ENCODE peak calls at places on chromosomes 2 and 18, in six cellular contexts. L is stomach, R is ovary, S is tibial artery, D is thyroid gland, W is adrenal gland. I is an unnamed sample.

GRCh38 chr18:32093106-32093511 is 1.4 kb downstream of the RNF138 start:
- DNase-seq in L (peak), R (peak), S (peak), D (peak), W (peak), I (peak)

GRCh38 chr2:28665041-28665704 is 86.5 kb upstream of the PPP1CB start:
- DNase-seq in L (peak), R (peak), S (peak), D (peak), W (peak), I (no peak)

GRCh38 chr2:9013403-9013802 is 9.9 kb upstream of the MBOAT2 start:
- DNase-seq in L (no peak), R (no peak), S (no peak), D (no peak), W (no peak), I (no peak)

GRCh38 chr2:217559084-217559483 is 443.7 kb downstream of the TNS1 start:
- DNase-seq in L (no peak), R (no peak), S (no peak), D (no peak), W (no peak), I (no peak)

GRCh38 chr18:46917808-46918600 is 602 bp downstream of the KATNAL2 start:
- DNase-seq in L (no peak), R (peak), S (peak), D (peak), W (peak), I (no peak)

GRCh38 chr2:15748736-15749323 is 157.2 kb downstream of the DDX1 start:
- DNase-seq in L (peak), R (no peak), S (no peak), D (peak), W (peak), I (peak)

GRCh38 chr18:23588836-23589560 is 2.7 kb upstream of the NPC1 start:
- DNase-seq in L (no peak), R (no peak), S (no peak), D (no peak), W (no peak), I (no peak)

GRCh38 chr2:63189026-63189425 is 138.4 kb downstream of the OTX1 start:
- DNase-seq in L (no peak), R (no peak), S (no peak), D (no peak), W (peak), I (peak)

GRCh38 chr2:139067072-139067471 is 286.9 kb upstream of the NXPH2 start:
- DNase-seq in L (no peak), R (no peak), S (no peak), D (no peak), W (no peak), I (no peak)

GRCh38 chr2:88690591-88691338 is 708 bp upstream of the RPIA start:
- DNase-seq in L (peak), R (no peak), S (peak), D (peak), W (peak), I (no peak)

GRCh38 chr2:150091896-150092295 is 395.6 kb downstream of the RND3 start:
- DNase-seq in L (no peak), R (no peak), S (no peak), D (no peak), W (no peak), I (no peak)

GRCh38 chr2:128039535-128039934 is 11.7 kb upstream of the SAP130 start:
- DNase-seq in L (no peak), R (no peak), S (no peak), D (no peak), W (no peak), I (no peak)

GRCh38 chr2:169775765-169776482 is 22.7 kb upstream of the SSB start:
- DNase-seq in L (no peak), R (no peak), S (no peak), D (peak), W (no peak), I (no peak)

GRCh38 chr2:120647487-120647886 is 88.2 kb upstream of the GLI2 start:
- DNase-seq in L (no peak), R (no peak), S (no peak), D (no peak), W (no peak), I (no peak)

GRCh38 chr2:127422631-127423475 is 4.6 kb downstream of the PROC start:
- DNase-seq in L (peak), R (no peak), S (no peak), D (peak), W (no peak), I (no peak)

GRCh38 chr2:196914867-196915465 is 11.5 kb downstream of the PGAP1 start:
- DNase-seq in L (no peak), R (no peak), S (no peak), D (no peak), W (no peak), I (no peak)

GRCh38 chr2:95526360-95527341 is 42.1 kb upstream of the TRIM43B start:
- DNase-seq in L (peak), R (peak), S (peak), D (peak), W (peak), I (no peak)
- TF ChIP-seq CTCF in L (no peak), R (no peak), S (no peak), D (peak), W (no peak), I (no peak)

GRCh38 chr2:105519516-105519915 is 120.7 kb upstream of the FHL2 start:
- DNase-seq in L (no peak), R (no peak), S (no peak), D (no peak), W (no peak), I (no peak)
- TF ChIP-seq CTCF in L (no peak), R (no peak), S (no peak), D (no peak), W (no peak), I (no peak)

DNA sequence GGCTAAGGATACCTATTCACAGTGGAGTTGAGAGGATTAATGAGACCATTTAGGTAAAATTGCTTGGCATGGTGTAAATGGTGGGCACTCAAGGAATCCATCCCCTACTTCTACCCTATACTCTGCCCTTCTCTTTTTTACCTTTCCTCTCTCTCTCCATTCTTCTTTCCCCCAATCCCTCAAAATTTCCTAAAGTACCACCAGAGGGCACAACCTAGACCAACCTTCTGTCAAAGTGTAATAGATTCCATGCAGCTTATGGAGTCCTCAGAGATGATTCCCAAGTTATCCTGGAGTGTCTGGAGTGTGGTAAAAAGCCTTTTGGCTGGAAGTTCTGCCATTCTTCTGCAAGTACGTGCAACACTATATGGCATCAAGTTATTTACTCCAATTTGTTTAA is 33.0 kb upstream of the CCDC195 start:
- DNase-seq in L (no peak), R (no peak), S (no peak), D (no peak), W (no peak), I (no peak)
- TF ChIP-seq CTCF in L (no peak), R (no peak), S (no peak), D (peak), W (peak), I (peak)

DNA sequence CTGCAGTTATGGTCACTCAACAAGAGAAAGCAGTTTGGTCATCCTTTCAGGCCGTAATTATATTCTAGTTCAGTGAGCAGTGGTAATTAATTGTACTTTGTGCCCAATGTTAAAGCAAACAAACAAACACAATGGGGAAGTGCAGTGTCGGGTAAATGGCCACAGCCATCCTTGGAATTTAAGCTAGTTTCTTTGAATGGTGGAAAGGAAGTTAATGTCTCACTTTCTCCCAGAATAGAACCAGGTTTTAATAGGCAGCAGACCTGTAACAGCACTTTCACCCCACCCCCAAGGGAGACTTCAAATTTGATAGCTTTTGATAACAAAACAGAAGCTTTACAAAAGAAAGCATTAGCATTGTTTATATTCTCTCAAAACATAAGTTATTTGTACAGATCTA is 19.9 kb upstream of the ITGAV start:
- DNase-seq in L (no peak), R (no peak), S (no peak), D (peak), W (no peak), I (no peak)
- TF ChIP-seq CTCF in L (no peak), R (no peak), S (no peak), D (no peak), W (no peak), I (no peak)

GRCh38 chr2:113085542-113085941 is 17.8 kb downstream of the IL1F10 start:
- DNase-seq in L (no peak), R (no peak), S (no peak), D (no peak), W (no peak), I (no peak)

GRCh38 chr2:113083311-113083710 is 15.5 kb downstream of the IL1F10 start:
- DNase-seq in L (no peak), R (no peak), S (no peak), D (no peak), W (peak), I (no peak)

GRCh38 chr2:113081458-113082210 is 13.9 kb downstream of the IL1F10 start:
- DNase-seq in L (no peak), R (no peak), S (no peak), D (no peak), W (no peak), I (no peak)

GRCh38 chr2:113088173-113088992 is 20.6 kb downstream of the IL1F10 start:
- DNase-seq in L (no peak), R (no peak), S (no peak), D (peak), W (no peak), I (no peak)

DNA sequence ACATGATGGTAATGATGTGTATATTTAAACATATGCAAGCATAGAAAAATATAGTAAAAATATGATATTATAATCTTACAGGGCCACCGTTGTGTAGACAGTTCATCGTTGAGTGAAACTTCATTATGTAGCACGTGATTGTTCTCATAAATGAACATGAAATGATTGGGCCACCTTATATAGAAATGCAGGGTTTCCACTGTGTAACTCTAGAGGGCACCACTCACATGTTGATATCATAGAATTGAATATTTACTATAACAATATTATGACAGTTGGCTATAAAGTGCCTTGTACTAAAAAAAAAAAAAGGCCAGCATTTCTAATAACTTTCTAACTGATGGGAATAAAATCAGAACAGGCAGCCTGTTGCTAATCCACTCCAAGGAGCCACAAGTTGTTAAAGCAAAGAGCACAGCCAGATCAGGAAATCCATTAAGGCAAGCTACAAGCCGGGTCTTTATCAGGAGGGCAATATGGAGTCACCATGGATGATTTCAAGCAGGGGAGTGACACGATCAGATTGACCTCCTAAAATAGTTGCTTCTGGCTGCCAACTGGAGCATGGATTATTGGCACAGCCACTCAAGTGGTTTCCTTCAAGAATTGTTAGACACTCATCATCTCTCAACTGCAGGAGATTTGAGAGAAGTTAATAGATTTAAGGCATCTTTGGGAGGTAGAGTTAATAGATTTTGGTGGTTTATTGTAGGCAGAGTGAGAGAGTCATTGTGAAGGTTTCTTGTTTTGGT is 16.7 kb downstream of the IL1F10 start:
- DNase-seq in L (no peak), R (no peak), S (no peak), D (peak), W (no peak), I (no peak)
- TF ChIP-seq CTCF in L (no peak), R (no peak), S (no peak), D (peak), W (peak), I (no peak)